ENCODE peak calls at places on chromosomes 12 and 14, in four cellular contexts. One of them, this sample, is unnamed. For H3K9me3, the result is how much of the 10 kb centered on the place peaks cover.

GRCh38 chr12:69275471-69275891 is 36.1 kb downstream of the CPSF6 start:
- DNase-seq in Peyer's patch: no peak
- DNase-seq in GM12878: no peak
- DNase-seq in DND-41: no peak
- DNase-seq in this sample: no peak

GRCh38 chr14:88333036-88333435 is 10.0 kb upstream of the KCNK10 start:
- DNase-seq in DND-41: no peak
- DNase-seq in GM12878: no peak
- DNase-seq in Peyer's patch: no peak
- DNase-seq in this sample: no peak

GRCh38 chr14:34993444-34993843 is 10.7 kb downstream of the SRP54 start:
- DNase-seq in Peyer's patch: no peak
- DNase-seq in GM12878: no peak
- DNase-seq in DND-41: no peak
- DNase-seq in this sample: no peak

GRCh38 chr12:4828176-4828575 is 81.5 kb upstream of the KCNA1 start:
- DNase-seq in DND-41: no peak
- DNase-seq in GM12878: no peak
- DNase-seq in Peyer's patch: no peak
- DNase-seq in this sample: no peak

GRCh38 chr12:101616027-101616494 is 21.3 kb downstream of the MYBPC1 start:
- DNase-seq in Peyer's patch: no peak
- DNase-seq in DND-41: no peak
- DNase-seq in GM12878: no peak
- DNase-seq in this sample: peak

GRCh38 chr12:45259732-45260480 is 44.0 kb downstream of the ANO6 start:
- DNase-seq in Peyer's patch: no peak
- DNase-seq in DND-41: peak
- DNase-seq in GM12878: no peak
- DNase-seq in this sample: peak

GRCh38 chr12:95545731-95546490 is 5.4 kb downstream of the USP44 start:
- DNase-seq in GM12878: no peak
- DNase-seq in DND-41: no peak
- DNase-seq in Peyer's patch: no peak
- DNase-seq in this sample: no peak

GRCh38 chr12:77685112-77685511 is 145.6 kb upstream of the NAV3 start:
- DNase-seq in DND-41: peak
- DNase-seq in GM12878: peak
- DNase-seq in Peyer's patch: no peak
- DNase-seq in this sample: peak

GRCh38 chr12:2383276-2384028 is 330.7 kb downstream of the CACNA1C start:
- DNase-seq in Peyer's patch: no peak
- DNase-seq in DND-41: no peak
- DNase-seq in GM12878: no peak
- DNase-seq in this sample: peak

GRCh38 chr14:91114079-91115065 is 499 bp downstream of the DGLUCY start:
- DNase-seq in GM12878: peak
- DNase-seq in Peyer's patch: peak
- DNase-seq in DND-41: peak
- DNase-seq in this sample: peak

GRCh38 chr12:89225808-89226368 is 126.4 kb downstream of the DUSP6 start:
- DNase-seq in DND-41: no peak
- DNase-seq in GM12878: no peak
- DNase-seq in Peyer's patch: peak
- DNase-seq in this sample: peak

GRCh38 chr12:69884386-69884785 is 59.4 kb downstream of the MYRFL start:
- DNase-seq in GM12878: no peak
- DNase-seq in DND-41: no peak
- DNase-seq in Peyer's patch: no peak
- DNase-seq in this sample: no peak

GRCh38 chr12:94297876-94298520 is 149.6 kb downstream of the PLXNC1 start:
- DNase-seq in DND-41: no peak
- DNase-seq in Peyer's patch: no peak
- DNase-seq in GM12878: no peak
- DNase-seq in this sample: peak

GRCh38 chr14:22997676-22998323 is 12.1 kb downstream of the C14orf93 start:
- DNase-seq in GM12878: no peak
- DNase-seq in DND-41: no peak
- DNase-seq in Peyer's patch: no peak
- DNase-seq in this sample: peak

GRCh38 chr12:65778268-65779090 is 45.8 kb upstream of the HMGA2 start:
- DNase-seq in GM12878: no peak
- DNase-seq in DND-41: no peak
- DNase-seq in Peyer's patch: no peak
- DNase-seq in this sample: no peak

GRCh38 chr12:132524405-132524804 is 34.5 kb downstream of the FBRSL1 start:
- DNase-seq in DND-41: no peak
- DNase-seq in Peyer's patch: no peak
- DNase-seq in GM12878: no peak
- DNase-seq in this sample: no peak

GRCh38 chr12:53611304-53611703 is 14.9 kb downstream of the ATF7 start:
- DNase-seq in DND-41: no peak
- DNase-seq in Peyer's patch: no peak
- DNase-seq in GM12878: no peak
- DNase-seq in this sample: no peak

GRCh38 chr12:79121486-79121885 is 256.9 kb downstream of the SYT1 start:
- DNase-seq in GM12878: no peak
- DNase-seq in Peyer's patch: no peak
- DNase-seq in DND-41: peak
- DNase-seq in this sample: no peak

GRCh38 chr12:75750950-75751349 is 239.5 kb upstream of the KRR1 start:
- DNase-seq in Peyer's patch: no peak
- DNase-seq in DND-41: no peak
- DNase-seq in GM12878: no peak
- DNase-seq in this sample: no peak

GRCh38 chr14:66117600-66117999 is 368.6 kb upstream of the CCDC196 start:
- DNase-seq in GM12878: no peak
- DNase-seq in Peyer's patch: no peak
- DNase-seq in DND-41: no peak
- DNase-seq in this sample: no peak

GRCh38 chr12:116055895-116056607 is 221.4 kb downstream of the MED13L start:
- DNase-seq in DND-41: peak
- DNase-seq in GM12878: no peak
- DNase-seq in Peyer's patch: no peak
- DNase-seq in this sample: no peak

GRCh38 chr14:26897186-26897585 is 299.4 kb upstream of the NOVA1 start:
- DNase-seq in Peyer's patch: no peak
- DNase-seq in GM12878: no peak
- DNase-seq in DND-41: no peak
- DNase-seq in this sample: no peak
- H3K9me3 ChIP-seq in Peyer's patch: under half
- H3K9me3 ChIP-seq in GM12878: under half
- H3K9me3 ChIP-seq in DND-41: under half
- H3K9me3 ChIP-seq in this sample: under half

GRCh38 chr12:123271182-123271491 is 519 bp downstream of the CDK2AP1 start:
- DNase-seq in Peyer's patch: peak
- DNase-seq in DND-41: peak
- DNase-seq in GM12878: no peak
- DNase-seq in this sample: peak
- H3K27ac ChIP-seq in Peyer's patch: peak
- H3K27ac ChIP-seq in DND-41: peak
- H3K27ac ChIP-seq in GM12878: peak
- H3K27ac ChIP-seq in this sample: peak

DNA sequence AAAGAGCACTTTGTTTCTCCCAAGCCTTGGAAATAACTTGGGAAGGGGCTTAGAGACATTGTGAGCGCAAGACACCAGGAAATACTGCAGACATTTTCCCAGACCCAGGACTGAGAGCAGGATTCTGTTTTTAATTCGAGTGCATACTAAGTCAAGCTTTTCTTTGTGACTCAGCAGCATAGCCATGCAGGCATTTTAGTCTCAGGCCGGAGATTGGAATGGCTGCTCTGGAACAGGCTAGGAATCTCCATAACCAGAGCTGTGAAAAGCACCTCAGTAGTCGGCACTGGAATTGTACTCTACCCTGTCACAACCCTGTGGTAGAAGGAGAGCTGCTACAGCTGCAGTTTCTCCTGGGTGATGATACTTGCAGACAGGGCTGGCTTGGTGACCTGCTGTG is 28.9 kb upstream of the GARIN6 start:
- DNase-seq in Peyer's patch: no peak
- DNase-seq in GM12878: no peak
- DNase-seq in DND-41: no peak
- DNase-seq in this sample: no peak
- H3K9me3 ChIP-seq in Peyer's patch: under half
- H3K9me3 ChIP-seq in GM12878: under half
- H3K9me3 ChIP-seq in DND-41: under half
- H3K9me3 ChIP-seq in this sample: under half

GRCh38 chr14:99265571-99265970 is 6.4 kb downstream of the BCL11B start:
- DNase-seq in DND-41: no peak
- DNase-seq in Peyer's patch: no peak
- DNase-seq in GM12878: no peak
- DNase-seq in this sample: peak
- H3K27ac ChIP-seq in DND-41: peak
- H3K27ac ChIP-seq in Peyer's patch: peak
- H3K27ac ChIP-seq in GM12878: no peak
- H3K27ac ChIP-seq in this sample: peak

DNA sequence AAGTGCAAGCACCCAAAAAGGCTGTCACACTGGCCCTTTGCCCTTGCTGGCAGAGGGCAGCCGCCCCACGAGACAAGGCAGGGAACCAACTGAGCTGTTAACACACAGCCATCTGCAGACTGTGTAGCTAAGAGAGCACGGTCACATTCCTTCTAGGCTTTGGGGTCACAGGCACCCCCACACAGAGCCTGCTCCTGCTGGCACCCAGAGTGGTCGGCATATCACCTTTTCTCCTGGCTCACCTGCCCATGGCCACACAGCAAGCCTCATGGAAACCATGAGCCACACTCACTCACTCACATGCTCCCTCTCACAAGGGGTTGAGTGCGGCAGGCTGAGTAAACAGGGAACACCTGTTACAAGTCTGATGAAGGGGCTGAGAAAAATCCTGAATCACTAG is 214.5 kb downstream of the PCNX1 start:
- DNase-seq in DND-41: no peak
- DNase-seq in GM12878: no peak
- DNase-seq in Peyer's patch: no peak
- DNase-seq in this sample: peak
- H3K9me3 ChIP-seq in DND-41: under half
- H3K9me3 ChIP-seq in GM12878: under half
- H3K9me3 ChIP-seq in Peyer's patch: under half
- H3K9me3 ChIP-seq in this sample: under half

GRCh38 chr12:47902131-47902639 is 2.6 kb downstream of the VDR start:
- DNase-seq in Peyer's patch: peak
- DNase-seq in GM12878: no peak
- DNase-seq in DND-41: no peak
- DNase-seq in this sample: peak

GRCh38 chr12:47901285-47902093 is 3.3 kb downstream of the VDR start:
- DNase-seq in GM12878: no peak
- DNase-seq in DND-41: no peak
- DNase-seq in Peyer's patch: peak
- DNase-seq in this sample: peak

GRCh38 chr12:47899466-47899865 is 5.3 kb downstream of the VDR start:
- DNase-seq in DND-41: no peak
- DNase-seq in GM12878: no peak
- DNase-seq in Peyer's patch: peak
- DNase-seq in this sample: peak

GRCh38 chr12:47900480-47901129 is 4.2 kb downstream of the VDR start:
- DNase-seq in DND-41: peak
- DNase-seq in GM12878: no peak
- DNase-seq in Peyer's patch: peak
- DNase-seq in this sample: peak

GRCh38 chr12:47900101-47900479 is 4.7 kb downstream of the VDR start:
- DNase-seq in DND-41: no peak
- DNase-seq in Peyer's patch: peak
- DNase-seq in GM12878: no peak
- DNase-seq in this sample: peak
- H3K27ac ChIP-seq in DND-41: no peak
- H3K27ac ChIP-seq in Peyer's patch: no peak
- H3K27ac ChIP-seq in GM12878: no peak
- H3K27ac ChIP-seq in this sample: peak

DNA sequence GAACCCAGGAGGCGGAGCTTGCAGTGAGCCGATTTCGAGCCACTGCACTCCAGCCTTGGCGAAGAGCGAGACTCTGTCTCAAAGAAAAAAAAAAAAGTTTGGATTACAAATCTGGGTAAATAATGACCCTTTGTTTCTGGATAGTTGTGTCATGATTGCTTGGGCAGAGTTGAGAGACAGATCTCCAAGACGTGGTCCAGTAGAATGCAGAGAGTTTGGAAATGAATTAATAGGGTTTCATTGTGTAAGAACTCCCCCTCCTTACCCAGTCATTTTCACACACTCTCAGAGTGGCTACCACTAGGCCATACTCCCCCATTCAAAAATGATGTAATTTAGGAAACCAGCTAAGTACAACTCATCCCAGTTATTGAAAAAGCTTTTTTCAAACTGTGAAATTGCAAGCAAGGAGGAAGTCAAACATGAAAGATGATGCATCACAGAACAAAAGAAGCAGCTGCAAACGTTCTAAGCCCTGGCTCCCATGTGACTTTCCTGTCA is 1331.9 kb downstream of the AACS start:
- DNase-seq in Peyer's patch: no peak
- DNase-seq in DND-41: no peak
- DNase-seq in GM12878: no peak
- DNase-seq in this sample: no peak
- H3K9me3 ChIP-seq in Peyer's patch: under half
- H3K9me3 ChIP-seq in DND-41: under half
- H3K9me3 ChIP-seq in GM12878: under half
- H3K9me3 ChIP-seq in this sample: under half

GRCh38 chr14:104856157-104856868 is 8.8 kb upstream of the CEP170B start:
- DNase-seq in GM12878: no peak
- DNase-seq in DND-41: no peak
- DNase-seq in Peyer's patch: peak
- DNase-seq in this sample: peak
- H3K27ac ChIP-seq in GM12878: no peak
- H3K27ac ChIP-seq in DND-41: no peak
- H3K27ac ChIP-seq in Peyer's patch: no peak
- H3K27ac ChIP-seq in this sample: no peak

DNA sequence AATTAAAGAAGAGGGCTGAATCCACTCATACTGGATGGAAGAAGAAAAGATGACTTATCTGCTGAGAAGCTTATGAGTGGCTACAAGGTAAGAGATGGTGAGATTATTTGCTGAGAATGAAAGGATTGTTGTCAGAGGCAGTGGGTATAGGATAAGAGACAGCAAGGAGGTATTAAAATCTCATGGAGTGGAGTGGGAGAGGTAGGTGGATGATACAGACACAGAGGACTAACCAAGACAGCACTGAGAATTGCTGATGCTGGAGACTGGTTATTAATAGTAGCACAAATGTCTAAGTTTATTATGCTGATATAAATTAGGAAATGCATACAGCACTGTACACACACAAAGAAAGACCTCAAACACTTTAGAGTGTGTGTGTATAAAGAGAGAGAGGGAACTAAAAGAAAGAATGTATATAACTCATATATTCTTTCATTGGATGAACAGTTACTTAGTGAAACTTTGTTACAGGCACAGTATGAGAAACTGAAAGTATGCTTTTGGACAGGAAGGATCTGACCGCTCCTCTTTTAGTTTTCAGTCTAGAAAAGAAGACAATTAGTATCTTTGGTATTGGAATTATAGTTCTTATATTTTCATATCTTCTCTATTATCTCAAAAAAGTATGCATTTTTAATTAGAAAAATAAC is 543.1 kb downstream of the LRFN5 start:
- DNase-seq in Peyer's patch: no peak
- DNase-seq in DND-41: no peak
- DNase-seq in GM12878: no peak
- DNase-seq in this sample: no peak
- H3K9me3 ChIP-seq in Peyer's patch: under half
- H3K9me3 ChIP-seq in DND-41: under half
- H3K9me3 ChIP-seq in GM12878: under half
- H3K9me3 ChIP-seq in this sample: under half